ENCODE peak calls at places on chromosomes 13 and 19, in ten cellular contexts. One of them, this sample, is unnamed.
A peak's percentile ranks its signal among the peaks of the same experiment; 100 is the strongest.

GRCh38 chr19:31627824-31628223 is 278.6 kb upstream of the TSHZ3 start:
- DNase-seq in foreskin keratinocyte: no peak
- DNase-seq in lung: no peak
- DNase-seq in type B pancreatic cell: no peak
- DNase-seq in tibial artery: no peak
- DNase-seq in B cell: no peak
- DNase-seq in endothelial cell of umbilical vein: no peak
- DNase-seq in heart left ventricle: no peak
- DNase-seq in mesothelial cell of epicardium: peak; percentile 27
- DNase-seq in ovary: no peak
- DNase-seq in this sample: no peak

GRCh38 chr19:3403489-3404323 is 37.3 kb downstream of the NFIC start:
- DNase-seq in B cell: no peak
- DNase-seq in ovary: peak; percentile 97
- DNase-seq in mesothelial cell of epicardium: no peak
- DNase-seq in lung: peak; percentile 86
- DNase-seq in heart left ventricle: peak; percentile 91
- DNase-seq in type B pancreatic cell: no peak
- DNase-seq in foreskin keratinocyte: no peak
- DNase-seq in tibial artery: peak; percentile 98
- DNase-seq in endothelial cell of umbilical vein: peak; percentile 87
- DNase-seq in this sample: peak; percentile 66

GRCh38 chr13:50400930-50401553 is 385.8 kb downstream of the KCNRG start:
- DNase-seq in tibial artery: no peak
- DNase-seq in endothelial cell of umbilical vein: peak; percentile 48
- DNase-seq in type B pancreatic cell: no peak
- DNase-seq in B cell: no peak
- DNase-seq in foreskin keratinocyte: peak; percentile 79
- DNase-seq in heart left ventricle: no peak
- DNase-seq in mesothelial cell of epicardium: no peak
- DNase-seq in ovary: no peak
- DNase-seq in lung: no peak
- DNase-seq in this sample: no peak

GRCh38 chr19:41192574-41193419 is at the start of gene CYP2S1:
- DNase-seq in heart left ventricle: peak; percentile 51
- DNase-seq in lung: no peak
- DNase-seq in tibial artery: no peak
- DNase-seq in endothelial cell of umbilical vein: no peak
- DNase-seq in mesothelial cell of epicardium: peak; percentile 51
- DNase-seq in type B pancreatic cell: no peak
- DNase-seq in ovary: no peak
- DNase-seq in foreskin keratinocyte: no peak
- DNase-seq in B cell: no peak
- DNase-seq in this sample: no peak

GRCh38 chr13:57673197-57673596 is 41.7 kb downstream of the PCDH17 start:
- DNase-seq in ovary: no peak
- DNase-seq in foreskin keratinocyte: no peak
- DNase-seq in type B pancreatic cell: no peak
- DNase-seq in endothelial cell of umbilical vein: no peak
- DNase-seq in mesothelial cell of epicardium: no peak
- DNase-seq in B cell: no peak
- DNase-seq in heart left ventricle: no peak
- DNase-seq in tibial artery: no peak
- DNase-seq in lung: peak; percentile 35
- DNase-seq in this sample: no peak

GRCh38 chr19:29831041-29831548 is 19.3 kb downstream of the CCNE1 start:
- DNase-seq in lung: no peak
- DNase-seq in B cell: no peak
- DNase-seq in endothelial cell of umbilical vein: peak; percentile 6
- DNase-seq in heart left ventricle: no peak
- DNase-seq in tibial artery: peak; percentile 32
- DNase-seq in ovary: no peak
- DNase-seq in foreskin keratinocyte: peak; percentile 77
- DNase-seq in mesothelial cell of epicardium: no peak
- DNase-seq in type B pancreatic cell: no peak
- DNase-seq in this sample: no peak

GRCh38 chr19:51712461-51713081 is 11.2 kb downstream of the HAS1 start:
- DNase-seq in lung: no peak
- DNase-seq in mesothelial cell of epicardium: no peak
- DNase-seq in heart left ventricle: no peak
- DNase-seq in tibial artery: no peak
- DNase-seq in B cell: no peak
- DNase-seq in ovary: no peak
- DNase-seq in foreskin keratinocyte: peak; percentile 68
- DNase-seq in endothelial cell of umbilical vein: no peak
- DNase-seq in type B pancreatic cell: no peak
- DNase-seq in this sample: no peak

GRCh38 chr19:5547881-5548280 is 19.9 kb downstream of the TINCR start:
- DNase-seq in lung: no peak
- DNase-seq in endothelial cell of umbilical vein: peak; percentile 9
- DNase-seq in foreskin keratinocyte: peak; percentile 49
- DNase-seq in heart left ventricle: no peak
- DNase-seq in tibial artery: no peak
- DNase-seq in mesothelial cell of epicardium: no peak
- DNase-seq in type B pancreatic cell: no peak
- DNase-seq in ovary: no peak
- DNase-seq in B cell: no peak
- DNase-seq in this sample: no peak

GRCh38 chr13:36192166-36192565 is 22.2 kb downstream of the SOHLH2 start:
- DNase-seq in tibial artery: no peak
- DNase-seq in foreskin keratinocyte: no peak
- DNase-seq in heart left ventricle: no peak
- DNase-seq in type B pancreatic cell: no peak
- DNase-seq in lung: no peak
- DNase-seq in endothelial cell of umbilical vein: no peak
- DNase-seq in B cell: no peak
- DNase-seq in mesothelial cell of epicardium: no peak
- DNase-seq in ovary: no peak
- DNase-seq in this sample: no peak

GRCh38 chr13:110055089-110055488 is 251.9 kb downstream of the COL4A1 start:
- DNase-seq in ovary: no peak
- DNase-seq in type B pancreatic cell: no peak
- DNase-seq in tibial artery: no peak
- DNase-seq in mesothelial cell of epicardium: no peak
- DNase-seq in heart left ventricle: no peak
- DNase-seq in lung: no peak
- DNase-seq in B cell: no peak
- DNase-seq in endothelial cell of umbilical vein: no peak
- DNase-seq in foreskin keratinocyte: no peak
- DNase-seq in this sample: no peak

GRCh38 chr19:51448011-51448744 is 10.1 kb downstream of the SIGLEC8 start:
- DNase-seq in endothelial cell of umbilical vein: no peak
- DNase-seq in tibial artery: no peak
- DNase-seq in heart left ventricle: no peak
- DNase-seq in ovary: no peak
- DNase-seq in foreskin keratinocyte: no peak
- DNase-seq in type B pancreatic cell: no peak
- DNase-seq in B cell: no peak
- DNase-seq in mesothelial cell of epicardium: no peak
- DNase-seq in lung: no peak
- DNase-seq in this sample: no peak

GRCh38 chr13:23870356-23871146 is 18.6 kb downstream of the MIPEP start:
- DNase-seq in lung: no peak
- DNase-seq in endothelial cell of umbilical vein: no peak
- DNase-seq in B cell: no peak
- DNase-seq in heart left ventricle: no peak
- DNase-seq in foreskin keratinocyte: no peak
- DNase-seq in type B pancreatic cell: no peak
- DNase-seq in mesothelial cell of epicardium: no peak
- DNase-seq in tibial artery: no peak
- DNase-seq in ovary: no peak
- DNase-seq in this sample: no peak
- TF ChIP-seq CTCF in lung: no peak
- TF ChIP-seq CTCF in endothelial cell of umbilical vein: no peak
- TF ChIP-seq CTCF in B cell: no peak
- TF ChIP-seq CTCF in heart left ventricle: no peak
- TF ChIP-seq CTCF in foreskin keratinocyte: peak; percentile 36
- TF ChIP-seq CTCF in type B pancreatic cell: peak; percentile 24
- TF ChIP-seq CTCF in mesothelial cell of epicardium: no peak
- TF ChIP-seq CTCF in tibial artery: no peak
- TF ChIP-seq CTCF in ovary: no peak
- TF ChIP-seq CTCF in this sample: no peak

DNA sequence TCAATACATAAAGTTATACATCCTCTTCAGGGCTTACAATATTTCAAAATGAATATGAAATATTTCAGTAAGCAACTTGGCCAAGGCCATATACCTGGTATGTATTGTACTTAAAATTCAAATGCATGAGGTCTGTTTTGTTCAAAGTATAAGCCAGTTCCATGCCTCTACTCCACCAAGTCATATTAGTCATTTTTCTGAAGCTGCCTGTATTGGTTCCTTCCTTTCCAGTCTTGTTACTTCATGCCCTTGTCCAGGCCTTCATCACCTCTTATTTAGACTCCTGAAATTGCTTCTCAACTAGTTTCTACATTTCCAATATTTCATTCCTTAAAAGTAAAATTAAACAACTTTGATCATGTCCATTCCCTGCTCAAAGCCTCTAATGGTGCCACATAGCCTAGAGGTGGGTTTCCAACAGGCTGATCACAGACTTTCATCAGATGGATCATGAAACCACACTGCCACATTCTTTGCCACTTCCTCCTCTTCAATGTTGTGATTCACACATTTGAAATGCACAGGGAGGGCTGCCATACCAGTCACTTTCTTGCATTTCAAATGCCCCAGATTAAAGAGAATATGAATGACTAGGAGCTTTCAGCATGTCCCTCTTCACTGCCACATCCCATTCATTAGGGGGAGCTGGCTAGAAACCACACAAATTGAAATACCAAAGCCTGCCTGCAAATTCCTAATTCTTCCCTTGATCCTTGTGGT is 424.1 kb upstream of the DACH1 start:
- DNase-seq in lung: no peak
- DNase-seq in type B pancreatic cell: no peak
- DNase-seq in foreskin keratinocyte: peak; percentile 96
- DNase-seq in ovary: no peak
- DNase-seq in tibial artery: no peak
- DNase-seq in endothelial cell of umbilical vein: no peak
- DNase-seq in B cell: no peak
- DNase-seq in mesothelial cell of epicardium: no peak
- DNase-seq in heart left ventricle: no peak
- DNase-seq in this sample: no peak
- TF ChIP-seq CTCF in lung: no peak
- TF ChIP-seq CTCF in type B pancreatic cell: no peak
- TF ChIP-seq CTCF in foreskin keratinocyte: peak; percentile 18
- TF ChIP-seq CTCF in ovary: no peak
- TF ChIP-seq CTCF in tibial artery: no peak
- TF ChIP-seq CTCF in endothelial cell of umbilical vein: no peak
- TF ChIP-seq CTCF in B cell: no peak
- TF ChIP-seq CTCF in mesothelial cell of epicardium: no peak
- TF ChIP-seq CTCF in heart left ventricle: no peak
- TF ChIP-seq CTCF in this sample: no peak

GRCh38 chr13:67377919-67378318 is 147.8 kb upstream of the PCDH9 start:
- DNase-seq in heart left ventricle: no peak
- DNase-seq in ovary: no peak
- DNase-seq in endothelial cell of umbilical vein: no peak
- DNase-seq in lung: no peak
- DNase-seq in type B pancreatic cell: no peak
- DNase-seq in mesothelial cell of epicardium: no peak
- DNase-seq in tibial artery: no peak
- DNase-seq in B cell: no peak
- DNase-seq in foreskin keratinocyte: no peak
- DNase-seq in this sample: no peak

GRCh38 chr13:67383358-67383757 is 153.2 kb upstream of the PCDH9 start:
- DNase-seq in B cell: no peak
- DNase-seq in mesothelial cell of epicardium: no peak
- DNase-seq in heart left ventricle: peak; percentile 51
- DNase-seq in foreskin keratinocyte: no peak
- DNase-seq in ovary: no peak
- DNase-seq in lung: no peak
- DNase-seq in endothelial cell of umbilical vein: no peak
- DNase-seq in type B pancreatic cell: no peak
- DNase-seq in tibial artery: no peak
- DNase-seq in this sample: no peak
- TF ChIP-seq CTCF in B cell: no peak
- TF ChIP-seq CTCF in mesothelial cell of epicardium: no peak
- TF ChIP-seq CTCF in heart left ventricle: no peak
- TF ChIP-seq CTCF in foreskin keratinocyte: no peak
- TF ChIP-seq CTCF in ovary: no peak
- TF ChIP-seq CTCF in lung: no peak
- TF ChIP-seq CTCF in endothelial cell of umbilical vein: no peak
- TF ChIP-seq CTCF in type B pancreatic cell: no peak
- TF ChIP-seq CTCF in tibial artery: no peak
- TF ChIP-seq CTCF in this sample: no peak

GRCh38 chr13:111503905-111504695 is 183.7 kb downstream of the TEX29 start:
- DNase-seq in lung: no peak
- DNase-seq in ovary: no peak
- DNase-seq in foreskin keratinocyte: peak; percentile 3
- DNase-seq in heart left ventricle: no peak
- DNase-seq in mesothelial cell of epicardium: no peak
- DNase-seq in endothelial cell of umbilical vein: no peak
- DNase-seq in type B pancreatic cell: peak; percentile 22
- DNase-seq in B cell: no peak
- DNase-seq in tibial artery: no peak
- DNase-seq in this sample: no peak

GRCh38 chr13:111502957-111503356 is 182.5 kb downstream of the TEX29 start:
- DNase-seq in ovary: no peak
- DNase-seq in tibial artery: no peak
- DNase-seq in heart left ventricle: no peak
- DNase-seq in endothelial cell of umbilical vein: no peak
- DNase-seq in mesothelial cell of epicardium: no peak
- DNase-seq in B cell: no peak
- DNase-seq in foreskin keratinocyte: no peak
- DNase-seq in lung: no peak
- DNase-seq in type B pancreatic cell: no peak
- DNase-seq in this sample: no peak

GRCh38 chr13:111505175-111505777 is 184.8 kb downstream of the TEX29 start:
- DNase-seq in endothelial cell of umbilical vein: no peak
- DNase-seq in tibial artery: no peak
- DNase-seq in heart left ventricle: no peak
- DNase-seq in mesothelial cell of epicardium: no peak
- DNase-seq in B cell: no peak
- DNase-seq in foreskin keratinocyte: no peak
- DNase-seq in ovary: no peak
- DNase-seq in lung: no peak
- DNase-seq in type B pancreatic cell: peak; percentile 25
- DNase-seq in this sample: no peak

GRCh38 chr13:111506131-111506530 is 185.7 kb downstream of the TEX29 start:
- DNase-seq in endothelial cell of umbilical vein: no peak
- DNase-seq in lung: no peak
- DNase-seq in B cell: no peak
- DNase-seq in ovary: no peak
- DNase-seq in foreskin keratinocyte: no peak
- DNase-seq in heart left ventricle: no peak
- DNase-seq in tibial artery: no peak
- DNase-seq in type B pancreatic cell: no peak
- DNase-seq in mesothelial cell of epicardium: no peak
- DNase-seq in this sample: no peak

GRCh38 chr13:111503376-111503775 is 182.9 kb downstream of the TEX29 start:
- DNase-seq in B cell: no peak
- DNase-seq in ovary: no peak
- DNase-seq in foreskin keratinocyte: no peak
- DNase-seq in mesothelial cell of epicardium: no peak
- DNase-seq in heart left ventricle: no peak
- DNase-seq in type B pancreatic cell: peak; percentile 51
- DNase-seq in tibial artery: no peak
- DNase-seq in lung: no peak
- DNase-seq in endothelial cell of umbilical vein: no peak
- DNase-seq in this sample: no peak
- TF ChIP-seq CTCF in B cell: no peak
- TF ChIP-seq CTCF in ovary: no peak
- TF ChIP-seq CTCF in foreskin keratinocyte: no peak
- TF ChIP-seq CTCF in mesothelial cell of epicardium: no peak
- TF ChIP-seq CTCF in heart left ventricle: no peak
- TF ChIP-seq CTCF in type B pancreatic cell: no peak
- TF ChIP-seq CTCF in tibial artery: no peak
- TF ChIP-seq CTCF in lung: no peak
- TF ChIP-seq CTCF in endothelial cell of umbilical vein: no peak
- TF ChIP-seq CTCF in this sample: no peak

This sample was measured in omental fat pad.